ENCODE peak calls at places on chromosomes 6 and 20, in ten cellular contexts. I, A, G, B, S, N, U, R, X and T are unnamed samples.

GRCh38 chr6:141321486-141322347 is 811.0 kb upstream of the GJE1 start:
- DNase-seq in I (no peak), A (no peak), G (no peak), B (no peak), S (peak; percentile 84), N (peak; percentile 5), U (no peak), R (no peak), X (no peak), T (peak; percentile 15)

GRCh38 chr6:118751072-118751471 is 99.7 kb upstream of the CEP85L start:
- DNase-seq in I (no peak), A (no peak), G (no peak), B (no peak), S (no peak), N (no peak), U (no peak), R (no peak), X (no peak), T (no peak)

GRCh38 chr6:52116605-52116948 is 29.2 kb upstream of the PKHD1 start:
- DNase-seq in I (no peak), A (no peak), G (no peak), B (no peak), S (no peak), N (no peak), U (no peak), R (no peak), X (no peak), T (no peak)

GRCh38 chr6:114024746-114025145 is 53.8 kb upstream of the HDAC2 start:
- DNase-seq in I (peak; percentile 62), A (no peak), G (no peak), B (no peak), S (no peak), N (peak; percentile 66), U (no peak), R (no peak), X (no peak), T (peak; percentile 47)

GRCh38 chr6:45299096-45299581 is 29.0 kb upstream of the RUNX2 start:
- DNase-seq in I (no peak), A (no peak), G (no peak), B (no peak), S (no peak), N (no peak), U (no peak), R (no peak), X (no peak), T (no peak)

GRCh38 chr20:50844430-50845100 is 49.7 kb downstream of the BCAS4 start:
- DNase-seq in I (peak; percentile 49), A (peak; percentile 85), G (peak; percentile 100), B (no peak), S (no peak), N (peak; percentile 7), U (no peak), R (no peak), X (no peak), T (peak; percentile 95)

GRCh38 chr6:3531481-3531880 is 74.6 kb upstream of the SLC22A23 start:
- DNase-seq in I (no peak), A (no peak), G (no peak), B (no peak), S (no peak), N (no peak), U (no peak), R (no peak), X (no peak), T (no peak)

GRCh38 chr20:23331951-23332350 is 18.6 kb upstream of the NXT1 start:
- DNase-seq in I (no peak), A (no peak), G (no peak), B (no peak), S (peak; percentile 78), N (no peak), U (no peak), R (no peak), X (no peak), T (peak; percentile 96)

GRCh38 chr6:131065824-131066171 is 2.8 kb upstream of the EPB41L2 start:
- DNase-seq in I (no peak), A (no peak), G (no peak), B (no peak), S (no peak), N (no peak), U (no peak), R (no peak), X (no peak), T (peak; percentile 52)

GRCh38 chr6:1199981-1200637 is 111.8 kb upstream of the FOXQ1 start:
- DNase-seq in I (no peak), A (no peak), G (no peak), B (no peak), S (no peak), N (peak; percentile 20), U (no peak), R (no peak), X (no peak), T (no peak)

GRCh38 chr20:36575066-36575743 is 1.8 kb downstream of the TGIF2 start:
- DNase-seq in I (no peak), A (no peak), G (peak; percentile 66), B (peak; percentile 87), S (peak; percentile 74), N (peak; percentile 13), U (peak; percentile 94), R (no peak), X (peak; percentile 34), T (peak; percentile 90)

GRCh38 chr6:122996797-122997520 is 924 bp downstream of the CLVS2 start:
- DNase-seq in I (no peak), A (no peak), G (no peak), B (no peak), S (no peak), N (no peak), U (peak; percentile 46), R (no peak), X (no peak), T (no peak)

GRCh38 chr6:38105066-38105465 is 285.5 kb downstream of the ZFAND3 start:
- DNase-seq in I (no peak), A (no peak), G (no peak), B (no peak), S (no peak), N (no peak), U (no peak), R (no peak), X (no peak), T (no peak)

GRCh38 chr6:164154588-164154987 is 740.1 kb downstream of the QKI start:
- DNase-seq in I (no peak), A (no peak), G (no peak), B (no peak), S (no peak), N (no peak), U (no peak), R (no peak), X (no peak), T (no peak)

GRCh38 chr20:63398744-63399514 is 37.8 kb upstream of the CHRNA4 start:
- DNase-seq in I (no peak), A (no peak), G (no peak), B (no peak), S (no peak), N (no peak), U (no peak), R (no peak), X (no peak), T (no peak)